ENCODE peak calls at places on chromosomes 6 and 20, in five cellular contexts. One of them, this sample, is unnamed.
A peak's percentile ranks its signal among the peaks of the same experiment; 100 is the strongest.

GRCh38 chr20:21564127-21564773 is 50.4 kb upstream of the NKX2-2 start:
- DNase-seq in cardiac muscle cell: no peak
- DNase-seq in lung: no peak
- DNase-seq in A549: no peak
- DNase-seq in hepatocyte: no peak
- DNase-seq in this sample: no peak

GRCh38 chr6:151690768-151691562 is 116.5 kb upstream of the ESR1 start:
- DNase-seq in cardiac muscle cell: peak; percentile 30
- DNase-seq in lung: no peak
- DNase-seq in A549: no peak
- DNase-seq in hepatocyte: no peak
- DNase-seq in this sample: peak; percentile 32

GRCh38 chr6:55758156-55758942 is 117.0 kb downstream of the BMP5 start:
- DNase-seq in cardiac muscle cell: peak; percentile 76
- DNase-seq in lung: no peak
- DNase-seq in A549: peak; percentile 57
- DNase-seq in hepatocyte: peak; percentile 65
- DNase-seq in this sample: no peak

GRCh38 chr6:49527315-49527714 is 23.2 kb upstream of the C6orf141 start:
- DNase-seq in cardiac muscle cell: no peak
- DNase-seq in lung: no peak
- DNase-seq in A549: no peak
- DNase-seq in hepatocyte: no peak
- DNase-seq in this sample: no peak

GRCh38 chr20:62339647-62340062 is 27.5 kb downstream of the LAMA5 start:
- DNase-seq in cardiac muscle cell: no peak
- DNase-seq in lung: no peak
- DNase-seq in A549: no peak
- DNase-seq in hepatocyte: no peak
- DNase-seq in this sample: peak; percentile 83

GRCh38 chr6:34145161-34146020 is 496 bp downstream of the GRM4 start:
- DNase-seq in cardiac muscle cell: peak; percentile 55
- DNase-seq in lung: no peak
- DNase-seq in A549: peak; percentile 37
- DNase-seq in hepatocyte: peak; percentile 65
- DNase-seq in this sample: peak; percentile 54

GRCh38 chr20:48769111-48769879 is 58.5 kb downstream of the PREX1 start:
- DNase-seq in cardiac muscle cell: peak; percentile 62
- DNase-seq in lung: peak; percentile 46
- DNase-seq in A549: no peak
- DNase-seq in hepatocyte: no peak
- DNase-seq in this sample: peak; percentile 39

GRCh38 chr20:38735172-38735571 is 10.9 kb downstream of the SLC32A1 start:
- DNase-seq in cardiac muscle cell: no peak
- DNase-seq in lung: no peak
- DNase-seq in A549: no peak
- DNase-seq in hepatocyte: no peak
- DNase-seq in this sample: no peak

GRCh38 chr20:18404172-18404571 is 62.7 kb downstream of the DZANK1 start:
- DNase-seq in cardiac muscle cell: no peak
- DNase-seq in lung: no peak
- DNase-seq in A549: no peak
- DNase-seq in hepatocyte: no peak
- DNase-seq in this sample: no peak

GRCh38 chr20:36548006-36548315 is 6.6 kb downstream of the MYL9 start:
- DNase-seq in cardiac muscle cell: no peak
- DNase-seq in lung: no peak
- DNase-seq in A549: no peak
- DNase-seq in hepatocyte: no peak
- DNase-seq in this sample: no peak

GRCh38 chr20:61699184-61700066 is 366.3 kb downstream of the TAF4 start:
- DNase-seq in cardiac muscle cell: no peak
- DNase-seq in lung: no peak
- DNase-seq in A549: no peak
- DNase-seq in hepatocyte: no peak
- DNase-seq in this sample: no peak

GRCh38 chr20:45971425-45971674 is 653 bp downstream of the ZNF335 start:
- DNase-seq in cardiac muscle cell: no peak
- DNase-seq in lung: no peak
- DNase-seq in A549: no peak
- DNase-seq in hepatocyte: no peak
- DNase-seq in this sample: no peak

GRCh38 chr20:48703107-48703506 is 124.7 kb downstream of the PREX1 start:
- DNase-seq in cardiac muscle cell: no peak
- DNase-seq in lung: no peak
- DNase-seq in A549: no peak
- DNase-seq in hepatocyte: no peak
- DNase-seq in this sample: no peak

GRCh38 chr6:97053643-97054411 is 129.3 kb downstream of the KLHL32 start:
- DNase-seq in cardiac muscle cell: peak; percentile 41
- DNase-seq in lung: no peak
- DNase-seq in A549: peak; percentile 1
- DNase-seq in hepatocyte: peak; percentile 26
- DNase-seq in this sample: no peak

GRCh38 chr20:20493701-20494100 is 125.8 kb downstream of the INSM1 start:
- DNase-seq in cardiac muscle cell: no peak
- DNase-seq in lung: no peak
- DNase-seq in A549: no peak
- DNase-seq in hepatocyte: no peak
- DNase-seq in this sample: no peak

GRCh38 chr20:32959351-32960221 is 44.6 kb downstream of the SUN5 start:
- DNase-seq in cardiac muscle cell: no peak
- DNase-seq in lung: no peak
- DNase-seq in A549: no peak
- DNase-seq in hepatocyte: no peak
- DNase-seq in this sample: no peak

GRCh38 chr6:129312865-129313264 is 397.1 kb downstream of the ARHGAP18 start:
- DNase-seq in cardiac muscle cell: peak; percentile 40
- DNase-seq in lung: no peak
- DNase-seq in A549: peak; percentile 10
- DNase-seq in hepatocyte: no peak
- DNase-seq in this sample: no peak

GRCh38 chr20:53622247-53623114 is 28.8 kb upstream of the ZNF217 start:
- DNase-seq in cardiac muscle cell: peak; percentile 22
- DNase-seq in lung: no peak
- DNase-seq in A549: peak; percentile 43
- DNase-seq in hepatocyte: peak; percentile 20
- DNase-seq in this sample: no peak

GRCh38 chr6:45427632-45428031 is 49.9 kb upstream of the SUPT3H start:
- DNase-seq in cardiac muscle cell: no peak
- DNase-seq in lung: no peak
- DNase-seq in A549: no peak
- DNase-seq in hepatocyte: no peak
- DNase-seq in this sample: no peak

GRCh38 chr6:134622382-134623173 is 304.7 kb upstream of the SGK1 start:
- DNase-seq in cardiac muscle cell: no peak
- DNase-seq in lung: no peak
- DNase-seq in A549: no peak
- DNase-seq in hepatocyte: no peak
- DNase-seq in this sample: no peak

GRCh38 chr6:75402296-75402695 is 91.3 kb downstream of the FILIP1 start:
- DNase-seq in cardiac muscle cell: no peak
- DNase-seq in lung: no peak
- DNase-seq in A549: no peak
- DNase-seq in hepatocyte: no peak
- DNase-seq in this sample: peak; percentile 20

GRCh38 chr20:4230651-4231050 is 215.3 kb upstream of the RNF24 start:
- DNase-seq in cardiac muscle cell: peak; percentile 43
- DNase-seq in lung: no peak
- DNase-seq in A549: no peak
- DNase-seq in hepatocyte: no peak
- DNase-seq in this sample: no peak

GRCh38 chr6:135411339-135411738 is 86.2 kb downstream of the AHI1 start:
- DNase-seq in cardiac muscle cell: no peak
- DNase-seq in lung: no peak
- DNase-seq in A549: no peak
- DNase-seq in hepatocyte: no peak
- DNase-seq in this sample: no peak

GRCh38 chr20:60203451-60203850 is 245.2 kb downstream of the CDH26 start:
- DNase-seq in cardiac muscle cell: no peak
- DNase-seq in lung: no peak
- DNase-seq in A549: no peak
- DNase-seq in hepatocyte: no peak
- DNase-seq in this sample: no peak

GRCh38 chr6:166751051-166751595 is 124.1 kb upstream of the RPS6KA2 start:
- DNase-seq in cardiac muscle cell: no peak
- DNase-seq in lung: no peak
- DNase-seq in A549: no peak
- DNase-seq in hepatocyte: no peak
- DNase-seq in this sample: peak; percentile 60

GRCh38 chr20:47351643-47352331 is 4.7 kb downstream of the ZMYND8 start:
- DNase-seq in cardiac muscle cell: no peak
- DNase-seq in lung: no peak
- DNase-seq in A549: no peak
- DNase-seq in hepatocyte: no peak
- DNase-seq in this sample: no peak

GRCh38 chr6:21898107-21898796 is 304.7 kb downstream of the SOX4 start:
- DNase-seq in cardiac muscle cell: no peak
- DNase-seq in lung: no peak
- DNase-seq in A549: no peak
- DNase-seq in hepatocyte: no peak
- DNase-seq in this sample: no peak

GRCh38 chr20:6746901-6747609 is 20.4 kb upstream of the BMP2 start:
- DNase-seq in cardiac muscle cell: no peak
- DNase-seq in lung: no peak
- DNase-seq in A549: peak; percentile 62
- DNase-seq in hepatocyte: no peak
- DNase-seq in this sample: no peak

GRCh38 chr20:61845276-61845675 is 220.4 kb downstream of the TAF4 start:
- DNase-seq in cardiac muscle cell: no peak
- DNase-seq in lung: no peak
- DNase-seq in A549: no peak
- DNase-seq in hepatocyte: no peak
- DNase-seq in this sample: no peak

GRCh38 chr6:136604328-136604825 is 54.2 kb upstream of the MAP7 start:
- DNase-seq in cardiac muscle cell: no peak
- DNase-seq in lung: no peak
- DNase-seq in A549: no peak
- DNase-seq in hepatocyte: no peak
- DNase-seq in this sample: no peak

GRCh38 chr6:14765106-14765505 is 480.8 kb upstream of the JARID2 start:
- DNase-seq in cardiac muscle cell: peak; percentile 13
- DNase-seq in lung: no peak
- DNase-seq in A549: peak; percentile 40
- DNase-seq in hepatocyte: no peak
- DNase-seq in this sample: no peak

GRCh38 chr6:92848901-92849300 is 570.5 kb downstream of the EPHA7 start:
- DNase-seq in cardiac muscle cell: no peak
- DNase-seq in lung: no peak
- DNase-seq in A549: no peak
- DNase-seq in hepatocyte: no peak
- DNase-seq in this sample: no peak

DNA sequence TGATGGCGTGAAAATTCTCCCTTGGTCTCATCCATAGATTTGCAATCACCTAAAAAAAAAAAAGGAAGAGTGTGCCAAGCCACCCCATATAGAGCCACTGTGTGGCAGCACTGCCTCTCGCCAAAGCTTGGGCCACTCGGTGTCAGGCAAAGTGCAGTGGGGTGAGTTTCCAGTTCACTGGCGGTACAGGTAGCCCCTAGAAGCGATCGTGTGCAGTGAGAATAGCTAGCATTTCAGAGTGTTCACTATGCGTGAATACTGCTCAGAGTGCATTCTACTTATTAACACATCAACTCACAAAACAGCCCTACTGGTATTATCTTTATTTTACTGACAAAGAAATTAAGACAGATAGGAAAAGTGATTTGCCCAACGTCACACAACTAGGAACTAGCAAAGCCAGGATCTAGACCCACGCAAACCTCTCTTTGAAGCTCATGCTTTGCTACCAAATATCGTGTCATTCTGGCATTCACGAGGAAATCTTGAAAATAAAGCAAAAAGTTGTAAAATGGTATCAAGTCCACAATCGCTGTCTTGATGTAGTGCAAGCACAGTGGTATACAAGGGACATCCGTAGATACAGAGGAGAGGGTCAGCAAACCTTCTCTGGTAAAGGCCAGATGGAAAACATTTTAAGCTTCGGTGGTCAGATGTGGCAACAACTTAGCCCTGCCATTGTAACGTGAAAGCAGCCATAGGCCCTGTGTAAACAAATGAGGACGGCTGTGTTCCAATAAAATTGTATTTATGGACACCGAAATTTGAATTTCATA is 10.4 kb upstream of the GCNT2 start:
- DNase-seq in cardiac muscle cell: peak; percentile 21
- DNase-seq in lung: peak; percentile 67
- DNase-seq in A549: peak; percentile 63
- DNase-seq in hepatocyte: peak; percentile 80
- DNase-seq in this sample: peak; percentile 75
- TF ChIP-seq CTCF in cardiac muscle cell: peak; percentile 45
- TF ChIP-seq CTCF in lung: peak; percentile 58
- TF ChIP-seq CTCF in A549: peak; percentile 70
- TF ChIP-seq CTCF in hepatocyte: peak; percentile 77
- TF ChIP-seq CTCF in this sample: peak; percentile 74

DNA sequence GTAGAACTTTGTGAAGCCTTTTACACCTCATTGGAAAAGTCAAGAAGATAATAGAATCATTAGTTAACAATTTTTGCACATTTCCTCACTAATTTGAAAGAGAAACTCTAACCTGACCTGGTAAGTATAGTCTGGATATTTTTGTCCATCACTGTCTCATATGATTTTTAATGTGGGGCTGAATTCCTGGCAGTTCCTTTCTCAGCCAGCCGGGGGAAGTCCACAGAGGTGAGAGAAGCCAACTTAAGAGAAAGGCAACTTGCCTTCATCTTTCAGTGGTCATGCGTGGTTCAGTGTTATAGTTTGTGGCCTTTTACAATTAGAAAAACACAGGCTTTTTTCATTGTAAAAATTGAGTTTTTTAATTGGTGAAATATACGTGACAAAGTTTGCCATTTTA is 80.6 kb downstream of the CDYL start:
- DNase-seq in cardiac muscle cell: no peak
- DNase-seq in lung: no peak
- DNase-seq in A549: no peak
- DNase-seq in hepatocyte: no peak
- DNase-seq in this sample: no peak
- TF ChIP-seq CTCF in cardiac muscle cell: no peak
- TF ChIP-seq CTCF in lung: no peak
- TF ChIP-seq CTCF in A549: no peak
- TF ChIP-seq CTCF in hepatocyte: no peak
- TF ChIP-seq CTCF in this sample: no peak

DNA sequence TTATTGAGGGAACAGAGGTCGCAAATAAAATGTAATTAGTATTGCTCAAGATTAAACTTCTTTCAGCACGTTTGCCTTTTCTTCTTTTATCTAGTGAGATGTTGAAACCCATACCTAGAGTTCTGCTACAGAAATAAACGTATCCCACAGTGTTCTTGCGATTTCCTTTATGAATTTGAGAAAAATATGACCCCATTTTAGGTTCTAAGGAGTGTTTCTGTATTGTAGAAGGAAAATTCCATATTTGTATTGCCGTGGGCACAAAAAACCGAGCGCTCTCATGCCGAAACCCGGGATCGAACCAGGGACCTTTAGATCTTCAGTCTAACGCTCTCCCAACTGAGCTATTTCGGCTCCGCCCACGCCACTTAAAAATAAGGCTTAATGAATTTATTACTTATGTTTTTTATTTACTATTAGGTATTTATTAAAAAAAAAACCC is 23.7 kb downstream of the ZNF311 start:
- DNase-seq in cardiac muscle cell: peak; percentile 73
- DNase-seq in lung: peak; percentile 80
- DNase-seq in A549: peak; percentile 65
- DNase-seq in hepatocyte: peak; percentile 81
- DNase-seq in this sample: no peak
- TF ChIP-seq CTCF in cardiac muscle cell: no peak
- TF ChIP-seq CTCF in lung: no peak
- TF ChIP-seq CTCF in A549: no peak
- TF ChIP-seq CTCF in hepatocyte: no peak
- TF ChIP-seq CTCF in this sample: no peak

GRCh38 chr6:149446791-149447376 is 37.9 kb downstream of the ZC3H12D start:
- DNase-seq in cardiac muscle cell: no peak
- DNase-seq in lung: no peak
- DNase-seq in A549: no peak
- DNase-seq in hepatocyte: no peak
- DNase-seq in this sample: no peak
- TF ChIP-seq CTCF in cardiac muscle cell: no peak
- TF ChIP-seq CTCF in lung: no peak
- TF ChIP-seq CTCF in A549: no peak
- TF ChIP-seq CTCF in hepatocyte: no peak
- TF ChIP-seq CTCF in this sample: no peak